ENCODE peak calls at places on chromosomes 3 and 15, in ten cellular contexts. U, P, D, K, N, T, J, M, G and B are unnamed samples.
A peak's percentile ranks its signal among the peaks of the same experiment; 100 is the strongest.

GRCh38 chr3:185699927-185700326 is 113.8 kb downstream of the SENP2 start:
- DNase-seq in J (peak; percentile 24), T (no peak), U (no peak), K (no peak), G (no peak), M (no peak), D (no peak), N (no peak), P (no peak), B (no peak)

GRCh38 chr3:121545049-121545563 is 682 bp downstream of the POLQ start:
- DNase-seq in D (no peak), P (no peak), G (no peak), N (no peak), U (no peak), M (peak; percentile 18), K (no peak), T (no peak), J (peak; percentile 20), B (no peak)

GRCh38 chr15:51342249-51342999 is 969 bp downstream of the GLDN start:
- DNase-seq in T (no peak), D (no peak), J (no peak), K (no peak), G (no peak), N (no peak), P (no peak), U (no peak), M (no peak), B (no peak)

GRCh38 chr3:52912885-52913731 is 15.8 kb upstream of the STIMATE start:
- DNase-seq in D (no peak), T (no peak), P (no peak), K (no peak), G (no peak), N (no peak), J (no peak), U (no peak), M (no peak), B (no peak)

GRCh38 chr3:115270849-115271248 is 123.8 kb upstream of the ZBTB20 start:
- DNase-seq in M (no peak), G (no peak), N (no peak), P (no peak), J (no peak), D (no peak), K (no peak), U (no peak), T (no peak), B (no peak)

GRCh38 chr3:173732237-173732636 is 334.7 kb downstream of the NLGN1 start:
- DNase-seq in P (peak; percentile 37), U (no peak), D (no peak), M (peak; percentile 92), T (no peak), G (no peak), J (no peak), K (no peak), N (no peak), B (no peak)

GRCh38 chr15:49810651-49811175 is 189.9 kb downstream of the DTWD1 start:
- DNase-seq in P (no peak), T (peak; percentile 52), N (no peak), J (no peak), G (no peak), U (no peak), M (no peak), K (no peak), D (no peak), B (no peak)

GRCh38 chr3:141114816-141115458 is 63.8 kb downstream of the SPSB4 start:
- DNase-seq in N (no peak), D (no peak), J (no peak), K (no peak), T (no peak), P (no peak), M (no peak), U (no peak), G (no peak), B (no peak)

GRCh38 chr3:123281929-123282328 is 80.2 kb downstream of the SEC22A start:
- DNase-seq in K (no peak), J (no peak), N (no peak), M (no peak), U (no peak), G (no peak), T (no peak), D (no peak), P (no peak), B (no peak)

GRCh38 chr3:195524171-195524896 is 18.8 kb downstream of the PPP1R2 start:
- DNase-seq in P (no peak), M (no peak), G (no peak), U (no peak), D (no peak), K (no peak), J (no peak), N (no peak), T (no peak), B (no peak)

GRCh38 chr15:71049706-71050422 is 65.4 kb upstream of the THSD4 start:
- DNase-seq in U (no peak), J (peak; percentile 27), D (no peak), P (no peak), M (no peak), K (no peak), T (peak; percentile 72), G (no peak), N (peak; percentile 52), B (no peak)

GRCh38 chr3:95408464-95408862 is 1345.6 kb downstream of the NSUN3 start:
- DNase-seq in P (no peak), G (no peak), U (no peak), N (no peak), K (no peak), D (no peak), J (no peak), M (peak; percentile 16), T (no peak), B (no peak)

GRCh38 chr3:150783920-150784746 is 21.2 kb upstream of the SIAH2 start:
- DNase-seq in N (peak; percentile 92), U (no peak), J (no peak), D (no peak), G (no peak), K (no peak), T (no peak), M (no peak), P (no peak), B (no peak)

GRCh38 chr3:112774293-112774926 is 72.3 kb downstream of the CD200R1L start:
- DNase-seq in J (peak; percentile 82), N (peak; percentile 86), K (no peak), M (peak; percentile 16), T (peak; percentile 88), U (peak; percentile 31), D (no peak), G (no peak), P (peak; percentile 69), B (no peak)
- H3K4me3 ChIP-seq in J (no peak overlapping the region), N (no peak overlapping the region), K (no peak overlapping the region), M (no peak overlapping the region), T (no peak overlapping the region), U (no peak overlapping the region), D (no peak overlapping the region), G (no peak overlapping the region), P (no peak overlapping the region), B (no peak overlapping the region)

GRCh38 chr15:81863157-81863556 is 182.7 kb downstream of the MEX3B start:
- DNase-seq in D (no peak), G (no peak), P (peak; percentile 50), N (peak; percentile 6), K (no peak), U (no peak), T (no peak), M (no peak), J (peak; percentile 48), B (no peak)

GRCh38 chr15:81856627-81857026 is 189.2 kb downstream of the MEX3B start:
- DNase-seq in D (no peak), G (no peak), J (no peak), K (no peak), M (no peak), N (no peak), U (no peak), T (no peak), P (no peak), B (no peak)

GRCh38 chr15:81859737-81860516 is 185.9 kb downstream of the MEX3B start:
- DNase-seq in G (no peak), N (no peak), D (no peak), U (no peak), P (no peak), K (no peak), T (no peak), J (no peak), M (peak; percentile 87), B (no peak)

GRCh38 chr15:81858136-81858535 is 187.7 kb downstream of the MEX3B start:
- DNase-seq in K (no peak), D (no peak), J (no peak), M (no peak), T (no peak), G (no peak), P (no peak), N (no peak), U (no peak), B (no peak)

DNA sequence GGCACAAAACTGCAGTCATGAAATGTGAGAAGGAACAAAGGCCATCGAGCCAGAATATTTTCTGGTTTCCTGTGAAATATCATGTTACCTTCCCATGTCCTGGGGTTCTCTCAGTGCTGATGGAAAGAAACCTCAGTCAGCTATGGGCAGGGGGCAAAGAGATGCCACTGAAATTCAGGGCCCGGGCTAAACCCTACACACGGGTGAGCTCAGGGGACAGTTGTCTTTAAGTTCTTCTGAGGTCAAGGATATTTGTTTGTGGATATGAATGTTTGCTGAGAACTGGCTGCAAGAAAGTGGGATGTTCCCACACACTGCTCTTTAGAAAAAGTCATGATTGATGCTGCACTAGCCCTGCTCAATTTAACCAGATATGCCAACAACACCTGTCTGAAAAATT is 187.2 kb downstream of the MEX3B start:
- DNase-seq in P (no peak), T (no peak), M (peak; percentile 14), K (no peak), J (no peak), N (no peak), G (no peak), U (no peak), D (no peak), B (no peak)
- TF ChIP-seq CTCF in P (no peak), T (no peak), M (no peak), K (no peak), J (no peak), N (no peak), G (no peak), U (no peak), D (no peak), B (no peak)

DNA sequence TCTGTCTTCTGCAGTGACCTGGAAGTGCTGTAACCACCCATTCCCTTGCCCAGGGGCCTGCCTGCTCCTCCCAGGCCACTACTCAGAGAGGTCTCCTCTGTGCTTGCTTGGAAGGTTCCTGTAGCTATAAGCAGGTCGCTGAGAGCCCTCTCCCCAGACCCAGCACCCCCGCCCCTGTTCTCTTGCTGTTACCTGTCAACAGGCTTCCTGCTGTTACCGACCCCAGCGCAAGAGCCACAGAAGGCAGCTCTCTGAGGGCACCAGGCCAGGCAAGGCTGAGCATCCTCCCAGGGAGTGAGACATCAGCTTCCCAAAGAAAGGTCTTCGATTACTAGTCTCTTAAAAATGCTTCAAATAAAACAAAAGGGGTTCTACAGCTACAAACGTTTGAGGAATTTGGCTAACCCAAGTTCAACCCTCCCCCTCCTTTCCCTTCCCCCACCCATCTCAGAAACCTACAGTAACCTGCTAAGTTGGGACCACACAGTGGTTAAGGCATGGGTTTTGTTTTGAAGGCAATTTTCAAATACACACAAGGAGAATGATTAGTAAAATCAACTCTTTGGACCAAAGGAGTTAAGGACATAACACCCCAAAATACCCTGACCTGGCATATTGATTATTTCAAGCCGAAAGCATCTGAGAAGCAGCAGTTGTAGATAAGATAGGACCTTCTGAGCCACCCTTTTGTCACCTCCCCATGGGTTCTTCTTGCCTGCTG is 74.9 kb upstream of the MFGE8 start:
- DNase-seq in K (no peak), P (no peak), M (no peak), J (no peak), G (no peak), T (no peak), D (no peak), U (no peak), N (no peak), B (no peak)
- H3K4me3 ChIP-seq in K (no peak overlapping the region), P (no peak overlapping the region), M (no peak overlapping the region), J (no peak overlapping the region), G (no peak overlapping the region), T (no peak overlapping the region), D (no peak overlapping the region), U (no peak overlapping the region), N (no peak overlapping the region), B (no peak overlapping the region)

GRCh38 chr15:90901799-90902655 is 1.1 kb upstream of the MAN2A2 start:
- DNase-seq in P (peak; percentile 21), M (peak; percentile 87), U (peak; percentile 35), T (peak; percentile 80), N (peak; percentile 86), D (peak; percentile 87), G (peak; percentile 85), K (peak; percentile 73), J (peak; percentile 76), B (peak; percentile 93)
- TF ChIP-seq CTCF in P (peak; percentile 82), M (peak; percentile 79), U (peak; percentile 92), T (peak; percentile 79), N (peak; percentile 81), D (peak; percentile 85), G (peak; percentile 79), K (peak; percentile 84), J (peak; percentile 85), B (peak; percentile 90)